ENCODE peak calls at places on chromosome 11, in nine cellular contexts. F is suprapubic skin, L is body of pancreas, C is A673, W is IMR-90, N is colonic mucosa, S is cardiac fibroblast, B is AG09309, I is gastrocnemius medialis. R is an unnamed sample.

GRCh38 chr11:35180311-35181233 is 41.6 kb downstream of the CD44 start:
- DNase-seq in F (no peak), L (no peak), C (no peak), W (peak), N (no peak), S (peak), B (peak), I (no peak), R (no peak)

GRCh38 chr11:65445604-65446445 is 23.2 kb downstream of the NEAT1 start:
- DNase-seq in F (peak), L (no peak), C (no peak), W (peak), N (no peak), S (peak), B (peak), I (peak), R (no peak)

GRCh38 chr11:134558916-134559616 is 147.0 kb upstream of the B3GAT1 start:
- DNase-seq in F (peak), L (no peak), C (no peak), W (no peak), N (no peak), S (no peak), B (no peak), I (no peak), R (no peak)

GRCh38 chr11:95132956-95133355 is 43.3 kb downstream of the ENDOD1 start:
- DNase-seq in F (no peak), L (no peak), C (no peak), W (no peak), N (peak), S (no peak), B (no peak), I (no peak), R (no peak)

GRCh38 chr11:72648737-72649136 is 25.5 kb downstream of the PDE2A start:
- DNase-seq in F (no peak), L (no peak), C (no peak), W (no peak), N (no peak), S (no peak), B (no peak), I (no peak), R (no peak)

GRCh38 chr11:77287615-77288273 is 13.7 kb downstream of the GDPD4 start:
- DNase-seq in F (no peak), L (no peak), C (peak), W (peak), N (no peak), S (peak), B (peak), I (no peak), R (no peak)

GRCh38 chr11:100823360-100823759 is 136.3 kb downstream of the ARHGAP42 start:
- DNase-seq in F (no peak), L (no peak), C (peak), W (peak), N (no peak), S (peak), B (peak), I (no peak), R (no peak)

GRCh38 chr11:66231561-66231960 is 36.9 kb upstream of the RAB1B start:
- DNase-seq in F (no peak), L (no peak), C (no peak), W (no peak), N (no peak), S (no peak), B (no peak), I (no peak), R (no peak)

GRCh38 chr11:123034587-123034986 is 27.3 kb downstream of the HSPA8 start:
- DNase-seq in F (peak), L (no peak), C (no peak), W (no peak), N (no peak), S (no peak), B (no peak), I (no peak), R (no peak)

GRCh38 chr11:45266693-45267451 is 19.3 kb downstream of the SYT13 start:
- DNase-seq in F (no peak), L (no peak), C (peak), W (no peak), N (peak), S (no peak), B (no peak), I (no peak), R (peak)

GRCh38 chr11:132367293-132367692 is 996.9 kb downstream of the NTM start:
- DNase-seq in F (no peak), L (no peak), C (no peak), W (no peak), N (no peak), S (no peak), B (no peak), I (no peak), R (no peak)

GRCh38 chr11:44833869-44834452 is 107.2 kb downstream of the TSPAN18 start:
- DNase-seq in F (no peak), L (no peak), C (no peak), W (no peak), N (no peak), S (no peak), B (no peak), I (no peak), R (peak)

GRCh38 chr11:24588075-24588474 is 91.2 kb downstream of the LUZP2 start:
- DNase-seq in F (no peak), L (no peak), C (no peak), W (peak), N (no peak), S (peak), B (no peak), I (no peak), R (no peak)

GRCh38 chr11:120431633-120432032 is 79.9 kb upstream of the GRIK4 start:
- DNase-seq in F (no peak), L (no peak), C (peak), W (peak), N (no peak), S (peak), B (peak), I (peak), R (no peak)

GRCh38 chr11:20088368-20089260 is 71.7 kb downstream of the DBX1 start:
- DNase-seq in F (no peak), L (no peak), C (no peak), W (peak), N (no peak), S (peak), B (no peak), I (no peak), R (no peak)

GRCh38 chr11:32817181-32817842 is 12.4 kb upstream of the PRRG4 start:
- DNase-seq in F (no peak), L (no peak), C (no peak), W (no peak), N (no peak), S (peak), B (no peak), I (no peak), R (no peak)

GRCh38 chr11:18624161-18624560 is 10.0 kb downstream of the SPTY2D1 start:
- DNase-seq in F (no peak), L (no peak), C (no peak), W (no peak), N (no peak), S (no peak), B (no peak), I (no peak), R (no peak)

GRCh38 chr11:31986201-31986889 is 104.5 kb upstream of the RCN1 start:
- DNase-seq in F (no peak), L (no peak), C (no peak), W (no peak), N (no peak), S (no peak), B (no peak), I (no peak), R (no peak)

GRCh38 chr11:111603633-111604130 is 1.4 kb downstream of the SIK2 start:
- DNase-seq in F (no peak), L (no peak), C (no peak), W (no peak), N (no peak), S (peak), B (no peak), I (no peak), R (no peak)
- H3K4me3 ChIP-seq in F (peak), L (peak), C (peak), W (peak), N (peak), S (peak), B (peak), I (peak), R (peak)

GRCh38 chr11:96524475-96524874 is 134.7 kb downstream of the JRKL start:
- DNase-seq in F (no peak), L (no peak), C (no peak), W (peak), N (no peak), S (peak), B (no peak), I (no peak), R (no peak)
- TF ChIP-seq CTCF in F (no peak), L (no peak), C (peak), W (no peak), N (no peak), S (no peak), B (no peak), I (no peak), R (no peak)

GRCh38 chr11:93719310-93719709 is 22.0 kb downstream of the TAF1D start:
- DNase-seq in F (no peak), L (no peak), C (no peak), W (no peak), N (no peak), S (no peak), B (no peak), I (no peak), R (no peak)
- H3K4me3 ChIP-seq in F (no peak), L (no peak), C (no peak), W (no peak), N (no peak), S (no peak), B (no peak), I (no peak), R (no peak)

GRCh38 chr11:87719311-87720073 is 455.8 kb downstream of the RAB38 start:
- DNase-seq in F (no peak), L (no peak), C (no peak), W (no peak), N (no peak), S (peak), B (no peak), I (no peak), R (no peak)

GRCh38 chr11:87724358-87724757 is 450.9 kb downstream of the RAB38 start:
- DNase-seq in F (no peak), L (no peak), C (no peak), W (no peak), N (no peak), S (no peak), B (no peak), I (no peak), R (no peak)

GRCh38 chr11:87726511-87726910 is 448.7 kb downstream of the RAB38 start:
- DNase-seq in F (no peak), L (no peak), C (peak), W (no peak), N (no peak), S (no peak), B (no peak), I (no peak), R (no peak)

GRCh38 chr11:87722756-87723599 is 452.3 kb downstream of the RAB38 start:
- DNase-seq in F (no peak), L (peak), C (peak), W (peak), N (peak), S (peak), B (peak), I (no peak), R (peak)
- TF ChIP-seq CTCF in F (peak), L (peak), C (peak), W (peak), N (peak), S (peak), B (peak), I (peak), R (peak)

GRCh38 chr11:115147243-115147807 is 356.9 kb downstream of the CADM1 start:
- DNase-seq in F (no peak), L (no peak), C (no peak), W (no peak), N (no peak), S (no peak), B (no peak), I (no peak), R (no peak)

GRCh38 chr11:115148101-115148500 is 356.1 kb downstream of the CADM1 start:
- DNase-seq in F (no peak), L (no peak), C (no peak), W (no peak), N (no peak), S (no peak), B (no peak), I (no peak), R (no peak)

GRCh38 chr11:115144014-115144413 is 360.2 kb downstream of the CADM1 start:
- DNase-seq in F (no peak), L (no peak), C (no peak), W (no peak), N (no peak), S (no peak), B (no peak), I (no peak), R (no peak)

GRCh38 chr11:115146425-115146824 is 357.8 kb downstream of the CADM1 start:
- DNase-seq in F (no peak), L (no peak), C (no peak), W (no peak), N (no peak), S (no peak), B (no peak), I (no peak), R (no peak)

DNA sequence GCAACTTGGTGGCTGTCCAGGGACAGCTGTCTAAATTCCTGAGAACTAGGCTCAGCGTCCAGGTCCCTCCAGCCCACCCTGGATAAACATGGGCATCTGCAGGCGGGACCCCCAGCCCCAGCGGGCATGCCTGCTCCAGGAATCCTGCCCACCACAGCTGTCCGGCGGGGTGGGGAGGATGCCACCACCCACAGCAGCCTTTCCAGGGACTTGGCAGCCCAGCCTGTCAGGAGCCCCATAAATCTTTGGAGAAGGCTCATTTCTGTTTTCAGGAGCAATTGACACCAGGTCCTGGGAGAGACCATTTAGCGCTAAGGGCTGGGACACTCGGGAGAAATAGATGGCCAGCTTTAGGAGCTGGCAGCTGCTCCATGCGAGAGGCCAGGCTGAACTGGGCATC is 358.9 kb downstream of the CADM1 start:
- DNase-seq in F (no peak), L (no peak), C (no peak), W (no peak), N (no peak), S (no peak), B (no peak), I (no peak), R (no peak)
- H3K4me3 ChIP-seq in F (no peak), L (no peak), C (no peak), W (no peak), N (no peak), S (no peak), B (no peak), I (no peak), R (no peak)

R was measured in WERI-Rb-1.